ENCODE peak calls at places on chromosome 15, in nine cellular contexts. E is heart right ventricle, F is kidney epithelial cell, B is fibroblast of pulmonary artery, M is hepatocyte, L is H9, U is MCF 10A, A is GM12864, I is AG04450. G is an unnamed sample.

GRCh38 chr15:45180201-45180600 is 7.6 kb downstream of the SHF start:
- DNase-seq in E (no peak), F (peak), B (no peak), M (no peak), L (no peak), U (no peak), A (no peak), I (no peak), G (no peak)

GRCh38 chr15:57591822-57592367 is at the start of gene MYZAP:
- DNase-seq in E (peak), F (no peak), B (no peak), M (peak), L (peak), U (peak), A (no peak), I (no peak), G (peak)

GRCh38 chr15:40894689-40895308 is 549 bp downstream of the VPS18 start:
- DNase-seq in E (peak), F (no peak), B (peak), M (peak), L (peak), U (peak), A (no peak), I (peak), G (no peak)

GRCh38 chr15:60963557-60963956 is 265.5 kb downstream of the RORA start:
- DNase-seq in E (no peak), F (no peak), B (no peak), M (no peak), L (no peak), U (no peak), A (no peak), I (no peak), G (no peak)

GRCh38 chr15:62881056-62881455 is 161.5 kb upstream of the TPM1 start:
- DNase-seq in E (no peak), F (no peak), B (no peak), M (no peak), L (no peak), U (no peak), A (no peak), I (no peak), G (no peak)

GRCh38 chr15:87021771-87022170 is 942.1 kb downstream of the AGBL1 start:
- DNase-seq in E (no peak), F (no peak), B (no peak), M (no peak), L (no peak), U (no peak), A (no peak), I (no peak), G (no peak)

GRCh38 chr15:74302821-74303359 is 64.6 kb downstream of the CYP11A1 start:
- DNase-seq in E (peak), F (no peak), B (peak), M (peak), L (peak), U (peak), A (no peak), I (no peak), G (no peak)

GRCh38 chr15:31080618-31081017 is 20.9 kb downstream of the TRPM1 start:
- DNase-seq in E (peak), F (no peak), B (peak), M (peak), L (peak), U (peak), A (no peak), I (no peak), G (no peak)

GRCh38 chr15:74520407-74520806 is 20.6 kb upstream of the ARID3B start:
- DNase-seq in E (no peak), F (no peak), B (no peak), M (no peak), L (no peak), U (no peak), A (no peak), I (no peak), G (no peak)

GRCh38 chr15:40046721-40047412 is 7.9 kb upstream of the SRP14 start:
- DNase-seq in E (no peak), F (peak), B (peak), M (no peak), L (no peak), U (peak), A (no peak), I (no peak), G (peak)

GRCh38 chr15:61151791-61152190 is 77.3 kb downstream of the RORA start:
- DNase-seq in E (no peak), F (no peak), B (no peak), M (no peak), L (no peak), U (no peak), A (no peak), I (no peak), G (no peak)

GRCh38 chr15:32718082-32718821 is 448 bp downstream of the GREM1 start:
- DNase-seq in E (no peak), F (no peak), B (no peak), M (peak), L (peak), U (no peak), A (no peak), I (no peak), G (no peak)

GRCh38 chr15:66729339-66729951 is 27.4 kb downstream of the SMAD6 start:
- DNase-seq in E (no peak), F (no peak), B (no peak), M (peak), L (no peak), U (no peak), A (no peak), I (no peak), G (no peak)

GRCh38 chr15:58378241-58379085 is 53.3 kb upstream of the LIPC start:
- DNase-seq in E (no peak), F (peak), B (peak), M (no peak), L (no peak), U (no peak), A (no peak), I (no peak), G (no peak)

GRCh38 chr15:23912191-23912590 is 225.1 kb upstream of the NDN start:
- DNase-seq in E (peak), F (no peak), B (no peak), M (peak), L (peak), U (no peak), A (no peak), I (no peak), G (no peak)

GRCh38 chr15:68223171-68223570 is 6.4 kb downstream of the CLN6 start:
- DNase-seq in E (no peak), F (no peak), B (no peak), M (no peak), L (no peak), U (no peak), A (no peak), I (no peak), G (peak)

GRCh38 chr15:35533130-35534110 is 12.5 kb downstream of the DPH6 start:
- DNase-seq in E (no peak), F (no peak), B (no peak), M (no peak), L (no peak), U (no peak), A (no peak), I (no peak), G (no peak)

GRCh38 chr15:39856357-39856756 is 63.7 kb downstream of the GPR176 start:
- DNase-seq in E (no peak), F (no peak), B (no peak), M (no peak), L (no peak), U (no peak), A (no peak), I (no peak), G (no peak)

GRCh38 chr15:41483115-41483514 is 10.6 kb upstream of the ITPKA start:
- DNase-seq in E (no peak), F (no peak), B (no peak), M (no peak), L (no peak), U (no peak), A (no peak), I (no peak), G (no peak)

GRCh38 chr15:24823473-24823872 is 131.3 kb upstream of the SNRPN start:
- DNase-seq in E (peak), F (no peak), B (no peak), M (peak), L (peak), U (no peak), A (no peak), I (no peak), G (no peak)

GRCh38 chr15:75620043-75620775 is 5.3 kb downstream of the SNUPN start:
- DNase-seq in E (no peak), F (no peak), B (peak), M (peak), L (no peak), U (peak), A (no peak), I (no peak), G (peak)

GRCh38 chr15:84594617-84595290 is 6.1 kb upstream of the ZSCAN2 start:
- DNase-seq in E (no peak), F (no peak), B (no peak), M (peak), L (no peak), U (no peak), A (no peak), I (no peak), G (no peak)

GRCh38 chr15:31457631-31458526 is 131.2 kb downstream of the KLF13 start:
- DNase-seq in E (no peak), F (no peak), B (peak), M (no peak), L (peak), U (peak), A (no peak), I (peak), G (peak)

GRCh38 chr15:67125589-67126502 is 60.4 kb downstream of the SMAD3 start:
- DNase-seq in E (peak), F (no peak), B (peak), M (peak), L (no peak), U (peak), A (no peak), I (peak), G (peak)

GRCh38 chr15:60651734-60652141 is 172.8 kb upstream of the ICE2 start:
- DNase-seq in E (no peak), F (no peak), B (no peak), M (no peak), L (no peak), U (no peak), A (no peak), I (no peak), G (no peak)

GRCh38 chr15:95129589-95129988 is 898.2 kb downstream of the MCTP2 start:
- DNase-seq in E (peak), F (no peak), B (peak), M (no peak), L (no peak), U (no peak), A (no peak), I (peak), G (no peak)

GRCh38 chr15:34239151-34239761 is 14.4 kb downstream of the EMC4 start:
- DNase-seq in E (no peak), F (peak), B (peak), M (no peak), L (no peak), U (peak), A (no peak), I (peak), G (no peak)

GRCh38 chr15:64224508-64224907 is 61.7 kb upstream of the PPIB start:
- DNase-seq in E (no peak), F (no peak), B (peak), M (peak), L (no peak), U (peak), A (no peak), I (peak), G (no peak)

GRCh38 chr15:88257311-88257901 is 867 bp upstream of the NTRK3 start:
- DNase-seq in E (no peak), F (no peak), B (no peak), M (peak), L (peak), U (no peak), A (no peak), I (no peak), G (no peak)

GRCh38 chr15:58453931-58454793 is 22.4 kb downstream of the LIPC start:
- DNase-seq in E (no peak), F (no peak), B (no peak), M (no peak), L (no peak), U (no peak), A (no peak), I (no peak), G (no peak)

GRCh38 chr15:88400591-88400990 is 66.6 kb downstream of the MRPL46 start:
- DNase-seq in E (no peak), F (no peak), B (no peak), M (no peak), L (no peak), U (no peak), A (no peak), I (no peak), G (no peak)

GRCh38 chr15:26201177-26201858 is 338.2 kb upstream of the ATP10A start:
- DNase-seq in E (no peak), F (no peak), B (no peak), M (no peak), L (no peak), U (no peak), A (no peak), I (no peak), G (no peak)

GRCh38 chr15:42163947-42164550 is 7.6 kb upstream of the PLA2G4F start:
- DNase-seq in E (no peak), F (no peak), B (no peak), M (no peak), L (no peak), U (no peak), A (no peak), I (no peak), G (peak)

GRCh38 chr15:81183403-81183760 is 13.3 kb upstream of the IL16 start:
- DNase-seq in E (no peak), F (no peak), B (no peak), M (no peak), L (no peak), U (no peak), A (no peak), I (no peak), G (no peak)

GRCh38 chr15:57032338-57032737 is 113.9 kb downstream of the TCF12 start:
- DNase-seq in E (no peak), F (no peak), B (no peak), M (no peak), L (no peak), U (no peak), A (no peak), I (no peak), G (no peak)

GRCh38 chr15:74420193-74420905 is 13.4 kb downstream of the SEMA7A start:
- DNase-seq in E (no peak), F (no peak), B (no peak), M (no peak), L (no peak), U (no peak), A (no peak), I (no peak), G (no peak)

GRCh38 chr15:65412556-65412955 is 10.2 kb downstream of the IGDCC4 start:
- DNase-seq in E (no peak), F (no peak), B (no peak), M (no peak), L (no peak), U (no peak), A (no peak), I (no peak), G (no peak)

GRCh38 chr15:65416845-65417416 is 5.8 kb downstream of the IGDCC4 start:
- DNase-seq in E (peak), F (no peak), B (no peak), M (peak), L (peak), U (no peak), A (no peak), I (no peak), G (peak)

GRCh38 chr15:65413760-65414144 is 9.0 kb downstream of the IGDCC4 start:
- DNase-seq in E (no peak), F (no peak), B (no peak), M (no peak), L (no peak), U (no peak), A (no peak), I (no peak), G (no peak)

GRCh38 chr15:65413051-65413759 is 9.5 kb downstream of the IGDCC4 start:
- DNase-seq in E (no peak), F (no peak), B (no peak), M (no peak), L (no peak), U (no peak), A (no peak), I (no peak), G (no peak)

GRCh38 chr15:65414841-65415621 is 7.7 kb downstream of the IGDCC4 start:
- DNase-seq in E (peak), F (no peak), B (peak), M (peak), L (peak), U (no peak), A (no peak), I (no peak), G (no peak)
- TF ChIP-seq CTCF in E (no peak), F (peak), B (no peak), M (no peak), L (peak), U (no peak), A (no peak), I (peak), G (no peak)

GRCh38 chr15:77821188-77821958 is 188.7 kb upstream of the LINGO1 start:
- DNase-seq in E (peak), F (no peak), B (peak), M (peak), L (peak), U (peak), A (no peak), I (peak), G (no peak)
- TF ChIP-seq CTCF in E (peak), F (peak), B (peak), M (peak), L (peak), U (peak), A (peak), I (peak), G (peak)

DNA sequence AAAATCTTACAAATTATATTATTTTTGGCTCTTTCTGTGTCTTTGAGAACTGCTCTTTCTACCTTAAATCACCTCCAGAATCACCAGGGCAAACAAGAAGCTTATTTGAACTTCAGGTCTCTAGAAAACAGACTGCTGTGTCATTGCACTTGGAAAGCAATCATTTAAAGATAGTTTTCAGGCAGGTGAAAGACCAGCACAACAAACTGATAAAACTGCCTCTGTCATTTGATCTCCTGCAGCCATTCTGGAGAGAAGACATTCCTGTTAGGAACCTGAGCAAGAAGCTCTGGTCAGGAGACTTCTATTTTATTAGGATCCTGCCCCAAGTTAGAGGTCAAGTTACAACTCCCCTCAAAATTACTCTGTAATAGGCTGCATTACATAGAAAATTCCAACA is 50.7 kb upstream of the AP4E1 start:
- DNase-seq in E (no peak), F (no peak), B (no peak), M (peak), L (no peak), U (no peak), A (no peak), I (no peak), G (no peak)
- TF ChIP-seq CTCF in E (no peak), F (no peak), B (no peak), M (no peak), L (no peak), U (no peak), A (no peak), I (no peak), G (no peak)

GRCh38 chr15:92277776-92278175 is 115.9 kb upstream of the ST8SIA2 start:
- DNase-seq in E (no peak), F (no peak), B (no peak), M (peak), L (peak), U (peak), A (peak), I (no peak), G (no peak)
- TF ChIP-seq CTCF in E (peak), F (peak), B (no peak), M (peak), L (peak), U (peak), A (peak), I (peak), G (no peak)

DNA sequence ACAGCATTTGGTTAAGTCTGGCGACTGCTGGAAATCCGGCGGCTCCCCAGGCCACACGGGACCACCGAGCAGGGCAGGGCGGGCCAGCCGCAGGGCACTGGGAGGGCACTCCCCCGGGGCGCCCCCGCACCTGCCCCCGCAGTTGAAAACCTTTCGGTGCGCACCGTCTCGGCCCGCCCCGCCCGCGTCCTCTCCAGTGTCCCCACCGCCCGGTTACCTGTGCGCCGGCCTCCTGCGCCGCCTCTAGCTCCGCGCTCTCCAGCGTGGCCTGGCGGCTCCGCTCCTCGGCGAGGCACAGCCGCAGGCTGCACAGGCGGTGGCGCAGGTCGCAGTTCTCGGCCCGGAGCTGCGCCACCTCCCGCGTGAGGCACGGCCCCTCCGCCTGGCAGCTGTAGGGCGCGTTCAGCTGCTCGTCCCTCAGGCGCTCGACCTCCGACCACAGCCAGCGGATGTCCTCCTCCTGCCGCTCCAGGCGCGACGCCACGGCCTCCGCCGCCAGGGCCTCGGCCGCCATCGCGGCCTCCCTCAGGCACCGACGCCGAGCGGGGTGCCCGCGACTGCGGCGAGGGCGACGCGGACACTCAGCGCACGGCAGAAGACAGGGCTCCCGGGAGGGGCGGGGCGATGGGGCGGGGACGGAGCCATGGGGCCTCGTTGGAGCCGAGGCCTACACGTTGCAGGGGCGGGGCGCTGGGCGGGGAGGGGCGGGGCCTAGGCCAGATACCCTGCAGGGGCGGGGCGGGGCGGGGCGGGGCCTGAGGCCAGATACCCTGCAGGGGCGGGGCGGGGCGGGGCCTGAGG is at the start of gene TARS3:
- DNase-seq in E (peak), F (no peak), B (peak), M (peak), L (peak), U (peak), A (peak), I (peak), G (peak)
- TF ChIP-seq CTCF in E (peak), F (no peak), B (no peak), M (peak), L (peak), U (no peak), A (peak), I (no peak), G (peak)

GRCh38 chr15:48406911-48407310 is 75.7 kb downstream of the DUT start:
- DNase-seq in E (no peak), F (no peak), B (no peak), M (no peak), L (no peak), U (no peak), A (no peak), I (no peak), G (no peak)
- TF ChIP-seq CTCF in E (no peak), F (peak), B (peak), M (no peak), L (peak), U (no peak), A (peak), I (peak), G (no peak)

GRCh38 chr15:70265466-70265978 is 167.8 kb upstream of the TLE3 start:
- DNase-seq in E (no peak), F (no peak), B (no peak), M (no peak), L (no peak), U (no peak), A (no peak), I (no peak), G (no peak)
- TF ChIP-seq CTCF in E (peak), F (peak), B (peak), M (no peak), L (no peak), U (no peak), A (no peak), I (peak), G (no peak)

G was measured in tibial artery.